ENCODE peak calls at places on chromosomes 13 and 19, in five cellular contexts. One of them, this sample, is unnamed.

GRCh38 chr13:34941835-34942731 is at the start of gene NBEA:
- DNase-seq in IMR-90: peak
- DNase-seq in H9: peak
- DNase-seq in neuronal stem cell: peak
- DNase-seq in mesendoderm: peak
- DNase-seq in this sample: peak

GRCh38 chr13:20331949-20332348 is 99.8 kb upstream of the GJB6 start:
- DNase-seq in IMR-90: no peak
- DNase-seq in H9: no peak
- DNase-seq in neuronal stem cell: no peak
- DNase-seq in mesendoderm: no peak
- DNase-seq in this sample: no peak

GRCh38 chr13:43725460-43725859 is 61.3 kb downstream of the ENOX1 start:
- DNase-seq in IMR-90: no peak
- DNase-seq in H9: no peak
- DNase-seq in neuronal stem cell: no peak
- DNase-seq in mesendoderm: no peak
- DNase-seq in this sample: no peak

GRCh38 chr13:107271226-107271625 is 703.3 kb upstream of the ARGLU1 start:
- DNase-seq in IMR-90: peak
- DNase-seq in H9: peak
- DNase-seq in neuronal stem cell: no peak
- DNase-seq in mesendoderm: peak
- DNase-seq in this sample: no peak

GRCh38 chr19:7246601-7247000 is 47.6 kb downstream of the INSR start:
- DNase-seq in IMR-90: no peak
- DNase-seq in H9: no peak
- DNase-seq in neuronal stem cell: no peak
- DNase-seq in mesendoderm: no peak
- DNase-seq in this sample: no peak

GRCh38 chr13:86974251-86974994 is 696.7 kb upstream of the SLITRK5 start:
- DNase-seq in IMR-90: no peak
- DNase-seq in H9: peak
- DNase-seq in neuronal stem cell: no peak
- DNase-seq in mesendoderm: no peak
- DNase-seq in this sample: no peak

GRCh38 chr13:51935326-51936171 is 73.8 kb downstream of the CCDC70 start:
- DNase-seq in IMR-90: no peak
- DNase-seq in H9: peak
- DNase-seq in neuronal stem cell: peak
- DNase-seq in mesendoderm: peak
- DNase-seq in this sample: peak

GRCh38 chr13:98921786-98922185 is 56.1 kb downstream of the DOCK9 start:
- DNase-seq in IMR-90: no peak
- DNase-seq in H9: no peak
- DNase-seq in neuronal stem cell: no peak
- DNase-seq in mesendoderm: no peak
- DNase-seq in this sample: no peak

GRCh38 chr13:20121154-20121515 is 39.7 kb downstream of the GJA3 start:
- DNase-seq in IMR-90: no peak
- DNase-seq in H9: no peak
- DNase-seq in neuronal stem cell: no peak
- DNase-seq in mesendoderm: no peak
- DNase-seq in this sample: no peak

GRCh38 chr19:48738557-48739399 is 1.6 kb downstream of the RASIP1 start:
- DNase-seq in IMR-90: peak
- DNase-seq in H9: peak
- DNase-seq in neuronal stem cell: peak
- DNase-seq in mesendoderm: peak
- DNase-seq in this sample: peak

GRCh38 chr19:40217027-40217810 is 965 bp downstream of the TTC9B start:
- DNase-seq in IMR-90: no peak
- DNase-seq in H9: peak
- DNase-seq in neuronal stem cell: no peak
- DNase-seq in mesendoderm: peak
- DNase-seq in this sample: peak

GRCh38 chr13:44465318-44465717 is 91.7 kb downstream of the SERP2 start:
- DNase-seq in IMR-90: peak
- DNase-seq in H9: no peak
- DNase-seq in neuronal stem cell: no peak
- DNase-seq in mesendoderm: no peak
- DNase-seq in this sample: no peak

GRCh38 chr13:88623150-88623549 is 952.0 kb downstream of the SLITRK5 start:
- DNase-seq in IMR-90: no peak
- DNase-seq in H9: no peak
- DNase-seq in neuronal stem cell: no peak
- DNase-seq in mesendoderm: no peak
- DNase-seq in this sample: no peak

GRCh38 chr13:50892162-50892944 is 17.2 kb upstream of the RNASEH2B start:
- DNase-seq in IMR-90: no peak
- DNase-seq in H9: no peak
- DNase-seq in neuronal stem cell: no peak
- DNase-seq in mesendoderm: no peak
- DNase-seq in this sample: no peak

GRCh38 chr13:90675129-90675528 is 672.4 kb upstream of the MIR17HG start:
- DNase-seq in IMR-90: no peak
- DNase-seq in H9: no peak
- DNase-seq in neuronal stem cell: no peak
- DNase-seq in mesendoderm: no peak
- DNase-seq in this sample: no peak

DNA sequence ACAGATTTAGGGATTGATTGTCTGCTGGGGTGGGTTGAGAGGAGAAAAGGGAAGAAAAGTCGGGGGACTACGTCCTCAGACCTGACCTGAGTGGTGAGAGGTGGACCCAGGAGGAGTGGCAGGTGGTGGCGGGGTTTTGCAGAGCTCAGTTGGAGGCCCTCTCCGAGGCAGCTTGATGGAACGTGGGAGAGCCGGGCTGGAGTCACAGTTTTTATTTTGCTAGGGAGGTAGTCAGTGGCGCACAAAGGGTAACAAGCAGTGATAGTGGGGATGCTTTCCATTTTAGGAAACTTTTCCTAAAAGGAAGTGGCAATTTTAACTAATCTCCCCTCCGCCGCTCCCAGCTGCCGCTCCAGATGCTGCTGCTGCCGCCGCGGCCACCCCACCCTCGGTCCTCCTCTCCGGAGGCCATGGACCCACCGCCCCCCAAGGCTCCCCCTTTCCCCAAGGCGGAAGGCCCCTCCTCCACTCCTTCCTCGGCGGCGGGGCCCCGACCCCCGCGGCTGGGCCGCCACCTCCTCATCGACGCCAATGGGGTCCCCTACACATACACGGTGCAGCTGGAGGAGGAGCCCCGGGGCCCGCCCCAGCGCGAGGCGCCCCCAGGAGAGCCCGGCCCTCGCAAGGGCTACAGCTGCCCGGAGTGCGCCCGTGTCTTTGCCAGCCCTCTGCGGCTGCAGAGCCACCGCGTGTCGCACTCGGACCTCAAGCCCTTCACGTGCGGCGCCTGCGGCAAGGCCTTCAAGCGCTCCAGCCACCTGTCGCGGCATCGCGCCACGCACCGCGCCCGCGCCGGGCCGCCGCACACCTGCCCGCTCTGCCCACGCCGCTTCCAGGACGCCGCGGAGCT is 1.1 kb upstream of the ZNF581 start:
- DNase-seq in IMR-90: no peak
- DNase-seq in H9: no peak
- DNase-seq in neuronal stem cell: no peak
- DNase-seq in mesendoderm: peak
- DNase-seq in this sample: peak
- H3K23ac ChIP-seq in IMR-90: peak
- H3K23ac ChIP-seq in H9: no peak
- H3K23ac ChIP-seq in neuronal stem cell: peak
- H3K23ac ChIP-seq in mesendoderm: peak
- H3K23ac ChIP-seq in this sample: no peak

GRCh38 chr13:46600943-46601311 is 48.0 kb downstream of the LRCH1 start:
- DNase-seq in IMR-90: no peak
- DNase-seq in H9: no peak
- DNase-seq in neuronal stem cell: no peak
- DNase-seq in mesendoderm: no peak
- DNase-seq in this sample: no peak

GRCh38 chr13:46603165-46603603 is 50.2 kb downstream of the LRCH1 start:
- DNase-seq in IMR-90: no peak
- DNase-seq in H9: no peak
- DNase-seq in neuronal stem cell: no peak
- DNase-seq in mesendoderm: peak
- DNase-seq in this sample: no peak

GRCh38 chr13:46605089-46605488 is 52.1 kb downstream of the LRCH1 start:
- DNase-seq in IMR-90: no peak
- DNase-seq in H9: no peak
- DNase-seq in neuronal stem cell: no peak
- DNase-seq in mesendoderm: no peak
- DNase-seq in this sample: no peak

GRCh38 chr13:46604226-46604968 is 51.4 kb downstream of the LRCH1 start:
- DNase-seq in IMR-90: no peak
- DNase-seq in H9: no peak
- DNase-seq in neuronal stem cell: no peak
- DNase-seq in mesendoderm: peak
- DNase-seq in this sample: no peak

DNA sequence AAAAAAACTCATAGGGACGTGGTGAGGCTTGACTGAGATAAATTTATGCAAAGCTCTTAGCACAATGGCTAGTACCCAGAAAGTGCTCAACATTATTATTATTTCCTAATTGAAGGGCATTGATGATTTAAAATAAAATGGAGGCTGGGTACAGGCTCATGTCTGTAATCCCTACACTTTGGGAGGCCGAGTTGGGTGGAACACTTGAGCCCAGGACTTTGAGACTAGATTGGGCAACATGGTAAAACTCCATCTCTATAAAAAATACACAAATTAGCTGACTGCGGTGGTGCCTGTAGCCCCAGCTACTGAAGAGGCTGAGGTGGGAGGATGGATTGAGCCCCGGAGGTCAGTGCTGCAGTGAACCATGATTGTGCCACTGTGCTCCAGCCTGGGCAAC is 49.6 kb downstream of the LRCH1 start:
- DNase-seq in IMR-90: no peak
- DNase-seq in H9: no peak
- DNase-seq in neuronal stem cell: no peak
- DNase-seq in mesendoderm: no peak
- DNase-seq in this sample: no peak
- H3K23ac ChIP-seq in IMR-90: no peak
- H3K23ac ChIP-seq in H9: no peak
- H3K23ac ChIP-seq in neuronal stem cell: no peak
- H3K23ac ChIP-seq in mesendoderm: no peak
- H3K23ac ChIP-seq in this sample: no peak

GRCh38 chr19:3250675-3251074 is 26.2 kb downstream of the CELF5 start:
- DNase-seq in IMR-90: no peak
- DNase-seq in H9: no peak
- DNase-seq in neuronal stem cell: no peak
- DNase-seq in mesendoderm: peak
- DNase-seq in this sample: peak

GRCh38 chr19:3243851-3244700 is 19.6 kb downstream of the CELF5 start:
- DNase-seq in IMR-90: peak
- DNase-seq in H9: peak
- DNase-seq in neuronal stem cell: peak
- DNase-seq in mesendoderm: peak
- DNase-seq in this sample: peak

GRCh38 chr19:3249408-3249807 is 24.9 kb downstream of the CELF5 start:
- DNase-seq in IMR-90: no peak
- DNase-seq in H9: peak
- DNase-seq in neuronal stem cell: no peak
- DNase-seq in mesendoderm: peak
- DNase-seq in this sample: no peak

GRCh38 chr19:3248728-3249315 is 24.4 kb downstream of the CELF5 start:
- DNase-seq in IMR-90: no peak
- DNase-seq in H9: no peak
- DNase-seq in neuronal stem cell: no peak
- DNase-seq in mesendoderm: no peak
- DNase-seq in this sample: no peak

GRCh38 chr19:3245050-3245449 is 20.6 kb downstream of the CELF5 start:
- DNase-seq in IMR-90: no peak
- DNase-seq in H9: no peak
- DNase-seq in neuronal stem cell: no peak
- DNase-seq in mesendoderm: no peak
- DNase-seq in this sample: no peak
- H3K23ac ChIP-seq in IMR-90: no peak
- H3K23ac ChIP-seq in H9: no peak
- H3K23ac ChIP-seq in neuronal stem cell: peak
- H3K23ac ChIP-seq in mesendoderm: no peak
- H3K23ac ChIP-seq in this sample: peak

DNA sequence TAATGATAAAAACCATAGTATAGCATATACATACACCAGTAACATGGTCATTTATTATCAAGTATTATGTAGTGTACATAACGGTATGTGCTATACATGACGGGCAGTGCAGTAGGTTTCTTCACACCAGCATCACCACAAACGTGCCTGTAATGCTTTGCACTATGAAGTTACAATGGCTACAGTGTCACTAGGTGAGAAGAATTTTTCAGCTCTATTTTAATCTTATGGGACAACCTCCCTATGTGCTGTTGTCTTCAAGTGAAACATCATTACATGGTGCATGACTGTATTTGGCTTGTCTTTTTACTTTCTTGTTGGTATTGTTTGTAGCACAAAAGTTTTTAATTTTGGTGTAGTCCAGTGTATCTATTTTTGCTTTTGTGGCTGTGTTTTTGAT is 18.7 kb downstream of the CDK8 start:
- DNase-seq in IMR-90: no peak
- DNase-seq in H9: no peak
- DNase-seq in neuronal stem cell: no peak
- DNase-seq in mesendoderm: no peak
- DNase-seq in this sample: peak
- H3K23ac ChIP-seq in IMR-90: no peak
- H3K23ac ChIP-seq in H9: no peak
- H3K23ac ChIP-seq in neuronal stem cell: no peak
- H3K23ac ChIP-seq in mesendoderm: no peak
- H3K23ac ChIP-seq in this sample: no peak

GRCh38 chr19:10620786-10621185 is 4.6 kb upstream of the SLC44A2 start:
- DNase-seq in IMR-90: no peak
- DNase-seq in H9: no peak
- DNase-seq in neuronal stem cell: no peak
- DNase-seq in mesendoderm: no peak
- DNase-seq in this sample: peak

GRCh38 chr19:10624585-10624984 is 768 bp upstream of the SLC44A2 start:
- DNase-seq in IMR-90: no peak
- DNase-seq in H9: no peak
- DNase-seq in neuronal stem cell: no peak
- DNase-seq in mesendoderm: no peak
- DNase-seq in this sample: no peak

GRCh38 chr19:10621966-10622365 is 3.4 kb upstream of the SLC44A2 start:
- DNase-seq in IMR-90: no peak
- DNase-seq in H9: no peak
- DNase-seq in neuronal stem cell: no peak
- DNase-seq in mesendoderm: no peak
- DNase-seq in this sample: no peak

GRCh38 chr19:10625762-10626138 is 397 bp downstream of the SLC44A2 start:
- DNase-seq in IMR-90: no peak
- DNase-seq in H9: no peak
- DNase-seq in neuronal stem cell: no peak
- DNase-seq in mesendoderm: peak
- DNase-seq in this sample: no peak

GRCh38 chr19:10625003-10625761 is at the start of gene SLC44A2:
- DNase-seq in IMR-90: peak
- DNase-seq in H9: peak
- DNase-seq in neuronal stem cell: peak
- DNase-seq in mesendoderm: peak
- DNase-seq in this sample: peak
- H3K23ac ChIP-seq in IMR-90: peak
- H3K23ac ChIP-seq in H9: no peak
- H3K23ac ChIP-seq in neuronal stem cell: peak
- H3K23ac ChIP-seq in mesendoderm: peak
- H3K23ac ChIP-seq in this sample: no peak

This sample was measured in trophoblast cell.